ENCODE peak calls at places on chromosomes 5 and 9, in eight cellular contexts. Q is dorsolateral prefrontal cortex, D is fibroblast of pulmonary artery, F is A549, L is AG10803, K is GM13977, U is neural crest cell, C is foreskin keratinocyte. J is an unnamed sample.

GRCh38 chr9:129487307-129487657 is 133.6 kb downstream of the C9orf50 start:
- DNase-seq in U (no peak), K (no peak), Q (no peak), D (no peak), L (no peak), C (no peak), F (peak), J (no peak)

GRCh38 chr5:104412649-104413240 is 850.2 kb upstream of the NUDT12 start:
- DNase-seq in Q (no peak), L (peak), D (peak), U (peak), K (peak), C (peak), F (peak), J (no peak)

GRCh38 chr5:131846536-131846935 is 49.7 kb upstream of the FNIP1 start:
- DNase-seq in U (no peak), K (no peak), L (no peak), F (no peak), C (peak), Q (no peak), D (no peak), J (no peak)

GRCh38 chr5:132489051-132489770 is 1.4 kb downstream of the IRF1 start:
- DNase-seq in Q (no peak), L (no peak), K (no peak), D (no peak), C (no peak), F (no peak), U (no peak), J (no peak)

GRCh38 chr9:80320916-80321315 is 749.2 kb downstream of the TLE4 start:
- DNase-seq in L (no peak), K (no peak), F (no peak), C (peak), U (no peak), Q (no peak), D (peak), J (no peak)

GRCh38 chr5:161414037-161414436 is 132.5 kb downstream of the GABRB2 start:
- DNase-seq in C (peak), K (no peak), U (no peak), D (no peak), Q (no peak), F (no peak), L (no peak), J (no peak)

GRCh38 chr5:138974227-138975063 is 99.3 kb upstream of the LRRTM2 start:
- DNase-seq in U (no peak), Q (peak), C (no peak), F (no peak), D (peak), L (peak), K (no peak), J (no peak)

GRCh38 chr5:57902035-57902434 is 419.4 kb upstream of the ACTBL2 start:
- DNase-seq in C (no peak), F (no peak), D (no peak), Q (no peak), K (no peak), U (no peak), L (no peak), J (no peak)

GRCh38 chr9:116628706-116629105 is 58.4 kb upstream of the TRIM32 start:
- DNase-seq in K (no peak), L (no peak), Q (no peak), F (no peak), D (peak), U (no peak), C (no peak), J (no peak)

GRCh38 chr5:60843693-60844428 is at the start of gene ELOVL7:
- DNase-seq in Q (peak), U (peak), K (peak), C (peak), D (peak), F (peak), L (no peak), J (no peak)

GRCh38 chr9:78357165-78357873 is 60.4 kb downstream of the PSAT1 start:
- DNase-seq in U (no peak), C (no peak), F (no peak), L (no peak), D (no peak), K (no peak), Q (no peak), J (peak)

GRCh38 chr9:127025042-127025441 is 97.4 kb downstream of the ANGPTL2 start:
- DNase-seq in K (no peak), U (no peak), Q (no peak), D (no peak), L (no peak), F (no peak), C (no peak), J (no peak)

GRCh38 chr9:71706172-71706571 is 62.1 kb downstream of the CEMIP2 start:
- DNase-seq in C (no peak), D (no peak), Q (no peak), U (no peak), K (no peak), L (peak), F (no peak), J (no peak)

GRCh38 chr5:22970956-22971618 is 117.9 kb upstream of the CDH12 start:
- DNase-seq in F (no peak), L (no peak), K (no peak), Q (no peak), U (no peak), D (no peak), C (no peak), J (no peak)

GRCh38 chr9:136572003-136572595 is 26.3 kb upstream of the NOTCH1 start:
- DNase-seq in U (peak), K (no peak), L (peak), D (peak), Q (no peak), C (no peak), F (peak), J (no peak)

GRCh38 chr5:6632324-6632930 is 417 bp downstream of the NSUN2 start:
- DNase-seq in C (no peak), L (peak), F (no peak), Q (peak), U (no peak), D (peak), K (no peak), J (no peak)

GRCh38 chr9:89497978-89498844 is at the start of gene SEMA4D:
- DNase-seq in L (peak), U (peak), D (peak), K (peak), Q (peak), C (no peak), F (peak), J (no peak)

GRCh38 chr9:136773386-136774044 is 9.2 kb upstream of the LCN15 start:
- DNase-seq in K (peak), L (no peak), Q (peak), F (peak), C (no peak), U (no peak), D (no peak), J (no peak)

GRCh38 chr9:22040760-22041159 is 31.7 kb upstream of the CDKN2B start:
- DNase-seq in D (peak), F (no peak), C (peak), Q (no peak), L (peak), K (no peak), U (no peak), J (no peak)

GRCh38 chr9:89436963-89437625 is 60.8 kb downstream of the SEMA4D start:
- DNase-seq in F (no peak), K (no peak), L (no peak), D (no peak), C (no peak), U (no peak), Q (no peak), J (no peak)

GRCh38 chr9:71918419-71918818 is 7.0 kb downstream of the C9orf85 start:
- DNase-seq in F (no peak), D (no peak), C (no peak), L (no peak), K (no peak), U (no peak), Q (no peak), J (no peak)

GRCh38 chr9:133368249-133368881 is 7.5 kb downstream of the SURF4 start:
- DNase-seq in U (no peak), D (no peak), C (no peak), F (no peak), Q (peak), L (no peak), K (no peak), J (no peak)

GRCh38 chr9:18208166-18209059 is 265.5 kb upstream of the ADAMTSL1 start:
- DNase-seq in F (peak), C (peak), L (peak), Q (no peak), D (peak), U (peak), K (no peak), J (no peak)

GRCh38 chr9:18202924-18203323 is 271.0 kb upstream of the ADAMTSL1 start:
- DNase-seq in C (no peak), Q (no peak), D (no peak), F (no peak), K (no peak), U (no peak), L (no peak), J (no peak)

DNA sequence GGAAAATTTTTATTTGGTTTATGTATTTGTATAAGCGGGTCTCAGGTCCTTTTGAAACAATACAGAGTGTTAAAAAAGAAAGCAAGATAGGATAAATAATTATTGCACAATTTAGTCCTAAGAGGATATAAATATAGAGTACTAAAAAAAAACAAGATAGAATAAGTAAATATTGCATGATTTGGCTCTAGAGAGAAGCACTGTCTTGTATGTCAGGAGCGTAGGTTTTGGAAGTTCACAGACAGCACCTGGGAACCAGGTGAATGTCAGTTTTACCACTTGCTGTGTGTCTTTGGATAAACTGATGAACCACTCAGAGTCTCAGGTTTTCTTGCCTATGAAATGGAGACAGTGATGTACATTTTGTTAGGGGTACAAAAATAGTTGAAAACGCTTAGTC is 266.2 kb upstream of the ADAMTSL1 start:
- DNase-seq in Q (no peak), K (no peak), L (no peak), D (no peak), C (no peak), U (no peak), F (no peak), J (no peak)
- TF ChIP-seq CTCF in Q (no peak), K (no peak), L (no peak), D (no peak), C (no peak), U (no peak), F (no peak), J (no peak)

DNA sequence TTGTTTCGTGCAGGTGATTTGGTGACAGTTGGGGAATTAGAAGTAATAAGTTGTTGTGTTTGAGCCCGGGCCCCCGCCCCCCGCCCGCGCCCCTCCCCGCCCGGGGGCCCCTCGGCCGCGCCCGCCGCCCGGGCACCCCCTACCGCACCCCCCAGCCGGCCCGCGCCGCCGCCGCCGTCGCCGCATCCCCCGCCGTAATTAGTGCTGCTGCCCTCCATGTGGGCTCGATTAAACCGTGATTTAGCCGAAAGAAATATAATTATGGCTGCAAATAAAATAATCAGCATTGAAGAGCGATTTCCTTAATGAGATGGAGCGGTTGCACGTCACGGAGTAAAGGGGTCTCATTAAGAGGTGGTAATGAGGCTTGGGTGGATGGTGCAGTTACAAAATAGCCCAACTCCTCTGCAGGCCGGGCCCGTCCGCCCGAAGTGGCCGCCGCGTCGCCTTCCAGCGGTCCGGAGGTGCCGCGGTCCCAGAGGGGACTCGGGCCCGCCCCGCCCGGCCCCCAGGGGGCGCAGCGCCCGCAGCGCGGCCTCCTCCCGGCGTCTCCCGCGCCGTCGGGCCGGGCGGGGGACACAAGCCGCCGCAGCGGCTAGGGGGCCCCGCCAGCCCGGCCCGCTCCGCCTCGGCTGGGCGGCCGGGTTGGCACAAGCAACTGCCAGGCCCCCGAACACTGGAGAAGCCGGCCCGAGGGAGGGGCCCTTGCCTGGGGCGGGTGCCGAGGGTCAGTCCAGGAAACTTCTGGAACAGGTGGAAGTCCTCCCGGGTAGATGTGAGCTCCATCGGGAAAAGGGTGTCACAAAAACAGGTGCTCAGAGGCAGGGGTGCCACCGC is 6.9 kb upstream of the OTP start:
- DNase-seq in L (no peak), D (no peak), F (peak), C (no peak), K (peak), Q (no peak), U (no peak), J (no peak)
- TF ChIP-seq CTCF in L (no peak), D (no peak), F (peak), C (peak), K (peak), Q (no peak), U (peak), J (peak)

GRCh38 chr5:127351418-127351817 is 60.8 kb downstream of the MEGF10 start:
- DNase-seq in U (no peak), C (peak), D (peak), L (peak), F (no peak), K (no peak), Q (no peak), J (no peak)
- TF ChIP-seq CTCF in U (no peak), C (no peak), D (no peak), L (no peak), F (no peak), K (no peak), Q (no peak), J (no peak)

GRCh38 chr5:14806452-14806851 is 65.1 kb downstream of the ANKH start:
- DNase-seq in Q (no peak), C (no peak), K (no peak), F (no peak), L (peak), D (peak), U (no peak), J (no peak)

GRCh38 chr5:14801792-14802191 is 69.8 kb downstream of the ANKH start:
- DNase-seq in K (no peak), C (no peak), F (no peak), L (no peak), U (no peak), Q (no peak), D (no peak), J (no peak)

GRCh38 chr5:14807471-14807870 is 64.1 kb downstream of the ANKH start:
- DNase-seq in L (no peak), D (no peak), F (no peak), U (no peak), Q (no peak), C (no peak), K (no peak), J (no peak)

DNA sequence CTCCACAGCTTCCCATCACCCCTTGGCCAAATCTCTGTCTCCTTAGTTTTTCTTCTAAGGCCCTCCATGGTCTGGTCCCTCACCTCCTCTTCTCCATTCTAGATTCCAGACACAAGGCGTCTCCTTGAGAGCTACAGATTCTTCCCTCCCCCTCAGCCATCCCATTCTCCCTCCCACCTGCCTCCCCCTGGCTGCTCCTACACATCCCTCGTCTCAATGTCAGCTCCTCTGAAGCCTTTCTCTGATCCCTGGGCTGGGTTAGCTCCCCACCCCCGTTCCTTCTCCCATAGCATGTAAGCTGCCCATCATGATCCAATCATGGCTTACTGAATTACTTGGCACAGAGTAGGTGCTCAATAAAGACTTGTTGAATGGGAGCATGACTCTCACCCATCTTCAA is 69.0 kb downstream of the ANKH start:
- DNase-seq in K (no peak), U (no peak), D (no peak), C (no peak), F (no peak), L (no peak), Q (no peak), J (no peak)
- TF ChIP-seq CTCF in K (no peak), U (no peak), D (no peak), C (no peak), F (no peak), L (no peak), Q (no peak), J (no peak)

GRCh38 chr9:120383611-120383998 is 196.4 kb downstream of the CDK5RAP2 start:
- DNase-seq in K (no peak), F (no peak), U (no peak), D (no peak), L (no peak), C (no peak), Q (no peak), J (no peak)

GRCh38 chr9:120385606-120386389 is 194.2 kb downstream of the CDK5RAP2 start:
- DNase-seq in D (no peak), C (no peak), L (no peak), K (no peak), F (no peak), U (no peak), Q (no peak), J (no peak)

GRCh38 chr9:120382453-120382852 is 197.5 kb downstream of the CDK5RAP2 start:
- DNase-seq in D (no peak), K (no peak), C (no peak), F (no peak), L (no peak), Q (no peak), U (no peak), J (no peak)

GRCh38 chr9:120384925-120385272 is 195.1 kb downstream of the CDK5RAP2 start:
- DNase-seq in K (no peak), Q (no peak), L (no peak), D (no peak), F (no peak), C (no peak), U (no peak), J (no peak)

DNA sequence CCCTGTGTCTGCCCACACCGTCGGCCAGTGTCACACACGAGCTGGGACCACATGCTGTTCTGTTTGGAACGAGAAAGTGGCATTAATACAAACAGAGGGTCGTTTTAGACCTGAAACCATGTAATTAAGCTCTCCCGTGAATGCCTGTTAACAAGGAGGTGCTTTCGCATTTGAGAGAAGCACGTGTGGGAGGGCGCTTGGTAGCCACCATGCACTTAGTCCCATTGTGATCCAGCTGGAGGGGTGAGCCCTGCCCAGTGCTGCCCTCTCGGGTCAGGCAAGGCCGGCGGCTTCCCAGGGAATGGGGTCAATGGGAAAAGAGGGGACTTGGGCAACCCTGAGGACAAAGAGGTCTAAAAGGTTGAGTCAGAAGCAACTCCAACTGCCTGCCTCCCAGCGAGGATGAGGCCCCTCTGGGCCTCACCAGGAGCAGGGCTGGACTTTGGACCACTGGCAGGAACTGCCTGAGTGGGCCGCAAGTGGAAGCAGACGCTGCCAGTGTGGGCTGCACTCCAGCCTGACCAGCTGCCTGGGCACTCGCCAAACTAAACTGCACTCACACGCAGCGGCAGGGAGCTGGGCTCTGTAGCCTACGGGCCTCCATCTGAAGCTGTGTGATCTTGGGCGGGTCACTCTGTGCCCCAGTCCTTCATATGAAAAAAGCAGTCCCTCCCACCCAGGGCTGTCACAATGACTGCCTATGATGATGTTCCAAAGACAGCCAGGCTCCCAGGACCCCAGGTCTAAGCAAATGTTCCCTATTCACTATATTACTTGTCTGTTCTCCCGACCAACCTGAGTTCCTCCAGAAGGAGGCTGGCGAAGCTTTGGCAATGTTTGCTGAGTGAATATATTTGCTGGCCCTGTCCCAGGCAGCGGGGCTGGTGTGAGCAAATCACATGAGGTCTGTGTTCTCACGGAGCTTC is 195.7 kb downstream of the CDK5RAP2 start:
- DNase-seq in U (no peak), L (peak), C (no peak), F (no peak), K (no peak), Q (no peak), D (peak), J (no peak)
- TF ChIP-seq CTCF in U (no peak), L (no peak), C (no peak), F (no peak), K (no peak), Q (no peak), D (no peak), J (no peak)

J was measured in GM12864.